ENCODE peak calls at places on chromosomes 5 and 9, in four cellular contexts. One of them, this sample, is unnamed.

GRCh38 chr5:136750507-136750906 is 385.2 kb upstream of the TRPC7 start:
- DNase-seq in T-helper 17 cell: no peak
- DNase-seq in effector memory CD8-positive, alpha-beta T cell: no peak
- DNase-seq in HFF-Myc: no peak
- DNase-seq in this sample: no peak

GRCh38 chr9:116157436-116158138 is 4.0 kb downstream of the PAPPA start:
- DNase-seq in effector memory CD8-positive, alpha-beta T cell: no peak
- DNase-seq in T-helper 17 cell: no peak
- DNase-seq in HFF-Myc: no peak
- DNase-seq in this sample: no peak

GRCh38 chr9:76652894-76653293 is 111.3 kb upstream of the PCA3 start:
- DNase-seq in effector memory CD8-positive, alpha-beta T cell: no peak
- DNase-seq in HFF-Myc: no peak
- DNase-seq in T-helper 17 cell: no peak
- DNase-seq in this sample: no peak

GRCh38 chr5:148697177-148697820 is 43.0 kb upstream of the HTR4 start:
- DNase-seq in T-helper 17 cell: no peak
- DNase-seq in effector memory CD8-positive, alpha-beta T cell: no peak
- DNase-seq in HFF-Myc: no peak
- DNase-seq in this sample: no peak

GRCh38 chr5:55427157-55427556 is 107.6 kb downstream of the PLPP1 start:
- DNase-seq in T-helper 17 cell: no peak
- DNase-seq in HFF-Myc: peak; percentile 56
- DNase-seq in effector memory CD8-positive, alpha-beta T cell: no peak
- DNase-seq in this sample: no peak

GRCh38 chr5:132865668-132866341 is 464 bp downstream of the GDF9 start:
- DNase-seq in T-helper 17 cell: no peak
- DNase-seq in effector memory CD8-positive, alpha-beta T cell: no peak
- DNase-seq in HFF-Myc: no peak
- DNase-seq in this sample: no peak

GRCh38 chr5:1662559-1663043 is 137.0 kb downstream of the MRPL36 start:
- DNase-seq in T-helper 17 cell: no peak
- DNase-seq in HFF-Myc: no peak
- DNase-seq in effector memory CD8-positive, alpha-beta T cell: no peak
- DNase-seq in this sample: no peak

GRCh38 chr9:93183663-93184438 is at the start of gene WNK2:
- DNase-seq in effector memory CD8-positive, alpha-beta T cell: no peak
- DNase-seq in HFF-Myc: no peak
- DNase-seq in T-helper 17 cell: peak; percentile 25
- DNase-seq in this sample: peak; percentile 37

GRCh38 chr9:110446171-110446570 is 108.5 kb upstream of the TXNDC8 start:
- DNase-seq in T-helper 17 cell: no peak
- DNase-seq in HFF-Myc: no peak
- DNase-seq in effector memory CD8-positive, alpha-beta T cell: no peak
- DNase-seq in this sample: no peak

GRCh38 chr9:16352791-16353401 is 517.6 kb downstream of the BNC2 start:
- DNase-seq in T-helper 17 cell: no peak
- DNase-seq in HFF-Myc: no peak
- DNase-seq in effector memory CD8-positive, alpha-beta T cell: no peak
- DNase-seq in this sample: no peak

GRCh38 chr9:14413811-14414210 is 99.9 kb upstream of the NFIB start:
- DNase-seq in T-helper 17 cell: no peak
- DNase-seq in HFF-Myc: no peak
- DNase-seq in effector memory CD8-positive, alpha-beta T cell: no peak
- DNase-seq in this sample: no peak

GRCh38 chr5:6187501-6187900 is 190.8 kb downstream of the MED10 start:
- DNase-seq in T-helper 17 cell: no peak
- DNase-seq in effector memory CD8-positive, alpha-beta T cell: no peak
- DNase-seq in HFF-Myc: no peak
- DNase-seq in this sample: no peak

This sample was measured in CD4-positive, CD25-positive, alpha-beta regulatory T cell.